ENCODE peak calls at places on chromosomes 7 and 10, in ten cellular contexts. Y is BE2C, H is hepatocyte, U is A549, K is heart right ventricle, Z is adrenal gland, E is neuronal stem cell, F is body of pancreas, R is H1, X is GM23338. C is an unnamed sample. For H3K4me1, the result is how much of the 10 kb centered on the place peaks cover.

GRCh38 chr10:101367569-101368453 is 13.8 kb downstream of the BTRC start:
- DNase-seq in Y (no peak), R (no peak), H (no peak), X (no peak), E (no peak), F (no peak), Z (no peak), K (no peak), U (peak), C (peak)

GRCh38 chr7:85469446-85469970 is 282.7 kb upstream of the SEMA3D start:
- DNase-seq in F (no peak), R (no peak), Z (no peak), U (no peak), E (no peak), K (no peak), X (no peak), H (peak), Y (no peak), C (no peak)

GRCh38 chr10:55668326-55668922 is 692.6 kb downstream of the ZWINT start:
- DNase-seq in K (no peak), H (peak), Z (no peak), F (peak), R (no peak), X (peak), U (no peak), Y (peak), E (no peak), C (peak)

GRCh38 chr7:44385384-44386138 is 60.2 kb upstream of the CAMK2B start:
- DNase-seq in E (no peak), H (no peak), Y (no peak), X (no peak), R (no peak), F (no peak), Z (no peak), K (no peak), U (no peak), C (no peak)

GRCh38 chr10:2949948-2950354 is 117.4 kb upstream of the PFKP start:
- DNase-seq in U (peak), F (no peak), Y (no peak), H (no peak), K (no peak), Z (no peak), E (no peak), X (no peak), R (no peak), C (peak)

GRCh38 chr7:139725077-139725476 is 52.7 kb downstream of the HIPK2 start:
- DNase-seq in Y (no peak), U (no peak), F (no peak), K (no peak), H (no peak), Z (no peak), X (no peak), E (no peak), R (no peak), C (no peak)

GRCh38 chr7:87599336-87599735 is 1.3 kb downstream of the ABCB1 start:
- DNase-seq in E (no peak), U (no peak), H (peak), Y (peak), F (peak), Z (no peak), K (no peak), X (no peak), R (no peak), C (no peak)

GRCh38 chr10:22434521-22434920 is 89.2 kb downstream of the SPAG6 start:
- DNase-seq in R (no peak), F (no peak), K (no peak), H (no peak), Z (no peak), U (no peak), X (no peak), Y (no peak), E (no peak), C (no peak)

GRCh38 chr7:141585592-141586510 is 34.6 kb downstream of the AGK start:
- DNase-seq in Z (no peak), R (no peak), H (no peak), Y (no peak), E (no peak), F (no peak), X (no peak), K (no peak), U (peak), C (peak)

GRCh38 chr10:82680688-82681087 is 805.7 kb downstream of the NRG3 start:
- DNase-seq in H (no peak), X (no peak), R (no peak), Y (no peak), K (no peak), U (no peak), Z (peak), E (no peak), F (no peak), C (no peak)
- H3K4me1 ChIP-seq in H (under half), X (under half), R (under half), Y (under half), K (under half), U (under half), Z (under half), E (under half), F (under half), C (under half)

GRCh38 chr10:70510904-70511303 is 32.3 kb downstream of the PALD1 start:
- DNase-seq in Z (no peak), K (no peak), F (no peak), H (no peak), U (no peak), X (no peak), Y (no peak), E (no peak), R (no peak), C (no peak)
- H3K4me1 ChIP-seq in Z (under half), K (half or more), F (under half), H (under half), U (under half), X (under half), Y (under half), E (under half), R (under half), C (under half)

GRCh38 chr10:133274751-133275682 is 1.7 kb downstream of the ADAM8 start:
- DNase-seq in Y (no peak), U (no peak), E (no peak), H (peak), Z (no peak), R (no peak), F (no peak), K (no peak), X (no peak), C (no peak)
- H3K4me1 ChIP-seq in Y (under half), U (under half), E (under half), H (under half), Z (under half), R (under half), F (under half), K (under half), X (under half), C (under half)

DNA sequence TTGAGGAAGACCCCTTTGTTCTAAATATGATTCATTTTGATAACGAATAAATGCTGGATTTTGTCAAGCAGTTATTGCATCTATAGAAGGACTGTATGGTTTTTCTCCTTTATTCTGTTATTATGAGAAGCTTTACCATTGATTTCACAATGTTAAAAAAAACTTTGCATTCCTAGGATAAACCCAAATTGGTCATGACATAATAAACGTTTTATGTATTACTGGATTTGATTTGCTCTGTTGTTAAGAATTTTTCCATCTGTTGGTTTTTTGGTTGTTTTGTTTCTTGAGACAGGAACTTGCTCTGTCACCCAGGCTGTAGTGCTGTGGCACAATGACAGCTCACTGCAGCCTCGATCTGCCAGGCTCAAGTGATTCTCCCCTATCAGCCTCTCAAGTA is 2.2 kb upstream of the DNA2 start:
- DNase-seq in R (no peak), E (no peak), U (no peak), Y (no peak), F (no peak), Z (no peak), H (no peak), X (no peak), K (no peak), C (no peak)
- H3K4me1 ChIP-seq in R (under half), E (under half), U (under half), Y (under half), F (under half), Z (under half), H (under half), X (under half), K (under half), C (under half)

C was measured in A673.